ENCODE peak calls at places on chromosomes 11 and 22, in five cellular contexts. U is WERI-Rb-1, X is B cell, E is fibroblast of lung, B is GM10248. D is an unnamed sample.

GRCh38 chr11:8728566-8728965 is 46.0 kb downstream of the RPL27A start:
- DNase-seq in U (no peak), X (no peak), E (peak; percentile 81), B (no peak), D (no peak)

GRCh38 chr22:41907436-41908401 is 7.2 kb downstream of the SHISA8 start:
- DNase-seq in U (no peak), X (peak; percentile 56), E (no peak), B (no peak), D (no peak)

GRCh38 chr11:70381872-70382842 is 16.2 kb upstream of the CTTN start:
- DNase-seq in U (no peak), X (no peak), E (peak; percentile 87), B (no peak), D (no peak)

GRCh38 chr11:129950319-129951034 is 52.2 kb downstream of the PRDM10 start:
- DNase-seq in U (no peak), X (no peak), E (peak; percentile 69), B (no peak), D (no peak)

GRCh38 chr22:44574057-44574456 is 76.0 kb upstream of the RTL6 start:
- DNase-seq in U (no peak), X (no peak), E (peak; percentile 69), B (no peak), D (no peak)

GRCh38 chr22:37742374-37743092 is 45.7 kb downstream of the TRIOBP start:
- DNase-seq in U (no peak), X (no peak), E (peak; percentile 90), B (no peak), D (no peak)

GRCh38 chr11:57336111-57336666 is 497 bp upstream of the SSRP1 start:
- DNase-seq in U (no peak), X (no peak), E (no peak), B (no peak), D (no peak)

GRCh38 chr22:21922370-21923162 is 30.1 kb downstream of the PPM1F start:
- DNase-seq in U (no peak), X (no peak), E (no peak), B (no peak), D (no peak)

GRCh38 chr22:25350551-25350971 is 131.1 kb downstream of the CRYBB2 start:
- DNase-seq in U (no peak), X (no peak), E (no peak), B (no peak), D (no peak)

GRCh38 chr11:325796-326591 is 5.3 kb upstream of the IFITM3 start:
- DNase-seq in U (no peak), X (no peak), E (no peak), B (no peak), D (no peak)

GRCh38 chr11:6468712-6469495 is 4.8 kb downstream of the TRIM3 start:
- DNase-seq in U (peak; percentile 65), X (no peak), E (peak; percentile 55), B (peak; percentile 74), D (peak; percentile 83)

GRCh38 chr11:501001-501682 is 5.9 kb downstream of the RNH1 start:
- DNase-seq in U (no peak), X (no peak), E (no peak), B (no peak), D (no peak)

GRCh38 chr11:22359295-22359694 is 21.1 kb downstream of the SLC17A6 start:
- DNase-seq in U (no peak), X (no peak), E (no peak), B (no peak), D (no peak)

GRCh38 chr11:8593935-8594909 is at the start of gene STK33:
- DNase-seq in U (peak; percentile 83), X (peak; percentile 80), E (peak; percentile 53), B (peak; percentile 89), D (peak; percentile 87)

GRCh38 chr11:115778928-115779650 is 274.9 kb upstream of the CADM1 start:
- DNase-seq in U (no peak), X (no peak), E (peak; percentile 40), B (no peak), D (no peak)

GRCh38 chr11:31956310-31956709 is 134.6 kb upstream of the RCN1 start:
- DNase-seq in U (no peak), X (no peak), E (peak; percentile 64), B (no peak), D (no peak)

GRCh38 chr11:44592125-44592643 is 26.7 kb downstream of the CD82 start:
- DNase-seq in U (no peak), X (no peak), E (no peak), B (no peak), D (no peak)

GRCh38 chr11:43580735-43581369 is 99.7 kb upstream of the HSD17B12 start:
- DNase-seq in U (no peak), X (no peak), E (no peak), B (peak; percentile 27), D (peak; percentile 44)

GRCh38 chr11:14449302-14449714 is 50.3 kb downstream of the COPB1 start:
- DNase-seq in U (no peak), X (no peak), E (no peak), B (no peak), D (no peak)

GRCh38 chr11:17184882-17185587 is 22.8 kb downstream of the PIK3C2A start:
- DNase-seq in U (no peak), X (no peak), E (no peak), B (no peak), D (no peak)

GRCh38 chr11:123545726-123546125 is 108.7 kb downstream of the SCN3B start:
- DNase-seq in U (peak; percentile 82), X (no peak), E (peak; percentile 19), B (no peak), D (no peak)

GRCh38 chr11:64650923-64651523 is 60.0 kb downstream of the SLC22A12 start:
- DNase-seq in U (peak; percentile 50), X (no peak), E (peak; percentile 14), B (peak; percentile 59), D (peak; percentile 67)

GRCh38 chr11:88421530-88421929 is 84.0 kb upstream of the CTSC start:
- DNase-seq in U (no peak), X (no peak), E (peak; percentile 56), B (peak; percentile 44), D (peak; percentile 44)

GRCh38 chr11:130980463-130980862 is 64.2 kb upstream of the SNX19 start:
- DNase-seq in U (no peak), X (no peak), E (no peak), B (no peak), D (no peak)

GRCh38 chr11:73614591-73614990 is 16.7 kb upstream of the FAM168A start:
- DNase-seq in U (no peak), X (no peak), E (no peak), B (no peak), D (no peak)

GRCh38 chr11:79390923-79391322 is 49.9 kb downstream of the TENM4 start:
- DNase-seq in U (no peak), X (no peak), E (peak; percentile 62), B (no peak), D (no peak)

GRCh38 chr22:40463727-40464126 is 93.3 kb downstream of the SGSM3 start:
- DNase-seq in U (no peak), X (no peak), E (no peak), B (peak; percentile 36), D (peak; percentile 39)

GRCh38 chr22:47610281-47610680 is 847.8 kb downstream of the TBC1D22A start:
- DNase-seq in U (no peak), X (no peak), E (no peak), B (no peak), D (no peak)

DNA sequence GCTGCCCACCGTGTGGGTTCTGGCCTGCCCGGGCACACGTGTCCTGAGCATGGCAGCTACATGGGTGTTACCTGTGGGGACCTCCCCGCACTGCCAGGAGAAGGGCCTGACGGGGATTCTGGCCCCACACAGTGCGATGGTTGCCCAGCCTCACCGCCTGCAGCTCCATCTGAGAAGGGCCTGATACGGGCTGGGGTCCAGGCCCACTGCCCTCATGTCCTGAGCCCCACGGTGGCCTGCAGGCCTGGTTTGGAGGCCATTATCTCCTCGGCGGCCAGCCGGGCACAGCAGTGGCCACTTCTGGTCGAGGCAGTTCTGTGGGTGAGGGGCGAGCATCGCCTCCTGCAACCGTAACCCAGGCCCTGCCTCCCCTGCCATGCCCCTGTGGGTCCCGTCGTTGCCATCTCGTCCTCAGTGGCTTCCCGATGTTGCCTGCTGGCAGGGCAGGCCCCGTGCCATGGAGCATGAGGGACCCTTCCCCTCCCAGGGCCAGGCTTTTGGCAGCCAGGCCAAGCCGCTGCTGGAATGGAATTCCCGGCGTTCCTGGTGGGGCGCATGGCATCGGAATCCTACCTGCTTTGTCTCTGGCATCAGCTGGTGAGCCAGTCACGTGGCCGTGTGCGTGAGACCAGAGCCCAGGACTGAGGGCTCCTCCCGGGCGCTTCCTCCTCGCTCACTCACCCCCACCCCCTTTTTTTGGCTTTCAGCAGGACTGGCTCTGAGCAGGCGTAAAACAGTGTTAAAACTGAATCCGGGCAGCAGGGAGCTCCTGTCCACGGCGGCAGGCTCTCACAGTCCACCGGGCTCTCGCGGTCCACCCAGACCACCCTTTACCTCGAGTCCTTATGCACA is 71.9 kb upstream of the PPARA start:
- DNase-seq in U (no peak), X (no peak), E (peak; percentile 84), B (no peak), D (no peak)
- TF ChIP-seq CTCF in U (no peak), X (no peak), E (no peak), B (no peak), D (no peak)

GRCh38 chr22:32123657-32124056 is 35.4 kb downstream of the C22orf42 start:
- DNase-seq in U (no peak), X (no peak), E (no peak), B (no peak), D (no peak)
- TF ChIP-seq CTCF in U (peak; percentile 43), X (no peak), E (no peak), B (no peak), D (no peak)

GRCh38 chr11:112004389-112004788 is 20.8 kb upstream of the DLAT start:
- DNase-seq in U (no peak), X (peak; percentile 64), E (no peak), B (peak; percentile 71), D (peak; percentile 68)
- TF ChIP-seq CTCF in U (peak; percentile 57), X (peak; percentile 78), E (peak; percentile 42), B (peak; percentile 65), D (peak; percentile 61)

GRCh38 chr11:125164091-125164421 is 495 bp upstream of the PKNOX2 start:
- DNase-seq in U (no peak), X (no peak), E (no peak), B (no peak), D (no peak)

GRCh38 chr11:125165664-125166346 is 1.3 kb downstream of the PKNOX2 start:
- DNase-seq in U (no peak), X (peak; percentile 84), E (peak; percentile 46), B (peak; percentile 56), D (peak; percentile 64)

GRCh38 chr11:125165111-125165663 is 636 bp downstream of the PKNOX2 start:
- DNase-seq in U (no peak), X (peak; percentile 68), E (peak; percentile 54), B (peak; percentile 43), D (peak; percentile 59)

GRCh38 chr11:125163431-125164011 is 1.0 kb upstream of the PKNOX2 start:
- DNase-seq in U (no peak), X (no peak), E (no peak), B (no peak), D (no peak)

DNA sequence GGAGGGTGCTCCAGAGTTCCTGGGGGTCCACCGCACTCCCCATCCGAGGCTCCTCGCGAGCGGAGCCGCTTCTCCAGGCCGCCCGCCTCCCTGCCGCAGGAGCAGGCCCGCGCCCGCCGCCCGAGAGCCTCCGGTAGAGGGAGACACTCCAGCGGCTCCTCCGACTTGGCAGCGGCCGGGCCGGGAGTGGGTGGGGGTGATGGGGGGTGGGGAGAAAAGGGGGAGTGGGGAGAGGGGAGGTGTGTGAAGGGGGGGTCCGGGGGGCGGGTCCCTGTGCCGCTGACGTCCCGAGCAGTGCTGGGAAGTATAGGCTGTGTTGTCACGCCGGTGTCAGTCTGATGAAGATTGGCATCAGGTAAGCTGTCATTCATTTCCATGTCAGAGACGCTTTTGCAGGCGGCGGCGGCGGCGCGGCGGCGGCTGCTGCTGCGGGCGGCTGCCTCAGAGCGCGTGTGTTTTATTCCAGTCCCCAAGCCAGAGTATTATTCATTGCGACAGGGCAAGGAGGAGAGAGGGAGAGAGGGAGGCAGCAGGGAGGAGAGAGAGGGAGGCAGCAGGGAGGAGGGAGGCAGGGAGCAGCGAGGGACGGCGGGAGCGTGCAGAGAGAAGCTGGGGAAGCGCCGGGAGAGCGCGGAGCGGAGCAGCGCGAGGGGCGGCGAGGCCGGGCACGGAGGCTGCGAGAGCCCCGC is at the start of gene PKNOX2:
- DNase-seq in U (peak; percentile 86), X (peak; percentile 79), E (peak; percentile 79), B (peak; percentile 69), D (peak; percentile 81)
- TF ChIP-seq CTCF in U (peak; percentile 69), X (peak; percentile 40), E (peak; percentile 54), B (peak; percentile 73), D (peak; percentile 54)

D was measured in GM13976.